ENCODE peak calls at places on chromosomes 12 and 14, in five cellular contexts. One of them, this sample, is unnamed.

GRCh38 chr12:116343331-116343884 is 65.9 kb upstream of the MED13L start:
- DNase-seq in mesenchymal stem cell: no peak
- DNase-seq in trophoblast cell: no peak
- DNase-seq in H9: no peak
- DNase-seq in IMR-90: no peak
- DNase-seq in this sample: no peak

GRCh38 chr14:55131782-55132181 is 2.7 kb downstream of the LGALS3 start:
- DNase-seq in mesenchymal stem cell: no peak
- DNase-seq in trophoblast cell: no peak
- DNase-seq in H9: no peak
- DNase-seq in IMR-90: peak
- DNase-seq in this sample: no peak

GRCh38 chr12:54684636-54685630 is 36.8 kb upstream of the DCD start:
- DNase-seq in mesenchymal stem cell: no peak
- DNase-seq in trophoblast cell: no peak
- DNase-seq in H9: no peak
- DNase-seq in IMR-90: no peak
- DNase-seq in this sample: no peak

GRCh38 chr14:75522224-75522764 is at the start of gene BATF:
- DNase-seq in mesenchymal stem cell: no peak
- DNase-seq in trophoblast cell: peak
- DNase-seq in H9: no peak
- DNase-seq in IMR-90: no peak
- DNase-seq in this sample: no peak

GRCh38 chr14:54881761-54882401 is 20.7 kb downstream of the GCH1 start:
- DNase-seq in mesenchymal stem cell: peak
- DNase-seq in trophoblast cell: no peak
- DNase-seq in H9: no peak
- DNase-seq in IMR-90: peak
- DNase-seq in this sample: no peak

GRCh38 chr14:83816755-83817154 is 1713.2 kb upstream of the FLRT2 start:
- DNase-seq in mesenchymal stem cell: peak
- DNase-seq in trophoblast cell: peak
- DNase-seq in H9: no peak
- DNase-seq in IMR-90: peak
- DNase-seq in this sample: no peak

GRCh38 chr12:56261503-56262230 is 3.5 kb upstream of the ANKRD52 start:
- DNase-seq in mesenchymal stem cell: peak
- DNase-seq in trophoblast cell: peak
- DNase-seq in H9: no peak
- DNase-seq in IMR-90: peak
- DNase-seq in this sample: no peak

GRCh38 chr12:113298861-113299545 is 35.9 kb downstream of the SLC8B1 start:
- DNase-seq in mesenchymal stem cell: no peak
- DNase-seq in trophoblast cell: no peak
- DNase-seq in H9: no peak
- DNase-seq in IMR-90: no peak
- DNase-seq in this sample: no peak

GRCh38 chr12:72071030-72071429 is 132.4 kb downstream of the TPH2 start:
- DNase-seq in mesenchymal stem cell: no peak
- DNase-seq in trophoblast cell: no peak
- DNase-seq in H9: no peak
- DNase-seq in IMR-90: no peak
- DNase-seq in this sample: no peak

GRCh38 chr12:108861878-108862587 is 4.7 kb upstream of the SSH1 start:
- DNase-seq in mesenchymal stem cell: no peak
- DNase-seq in trophoblast cell: no peak
- DNase-seq in H9: no peak
- DNase-seq in IMR-90: no peak
- DNase-seq in this sample: no peak

GRCh38 chr14:75820761-75821160 is 159.7 kb downstream of the TTLL5 start:
- DNase-seq in mesenchymal stem cell: no peak
- DNase-seq in trophoblast cell: no peak
- DNase-seq in H9: no peak
- DNase-seq in IMR-90: no peak
- DNase-seq in this sample: no peak

GRCh38 chr12:124184456-124184855 is 110.4 kb upstream of the RFLNA start:
- DNase-seq in mesenchymal stem cell: no peak
- DNase-seq in trophoblast cell: no peak
- DNase-seq in H9: no peak
- DNase-seq in IMR-90: no peak
- DNase-seq in this sample: no peak
- H2BK5ac ChIP-seq in mesenchymal stem cell: no peak
- H2BK5ac ChIP-seq in trophoblast cell: no peak
- H2BK5ac ChIP-seq in H9: no peak
- H2BK5ac ChIP-seq in IMR-90: no peak
- H2BK5ac ChIP-seq in this sample: no peak

DNA sequence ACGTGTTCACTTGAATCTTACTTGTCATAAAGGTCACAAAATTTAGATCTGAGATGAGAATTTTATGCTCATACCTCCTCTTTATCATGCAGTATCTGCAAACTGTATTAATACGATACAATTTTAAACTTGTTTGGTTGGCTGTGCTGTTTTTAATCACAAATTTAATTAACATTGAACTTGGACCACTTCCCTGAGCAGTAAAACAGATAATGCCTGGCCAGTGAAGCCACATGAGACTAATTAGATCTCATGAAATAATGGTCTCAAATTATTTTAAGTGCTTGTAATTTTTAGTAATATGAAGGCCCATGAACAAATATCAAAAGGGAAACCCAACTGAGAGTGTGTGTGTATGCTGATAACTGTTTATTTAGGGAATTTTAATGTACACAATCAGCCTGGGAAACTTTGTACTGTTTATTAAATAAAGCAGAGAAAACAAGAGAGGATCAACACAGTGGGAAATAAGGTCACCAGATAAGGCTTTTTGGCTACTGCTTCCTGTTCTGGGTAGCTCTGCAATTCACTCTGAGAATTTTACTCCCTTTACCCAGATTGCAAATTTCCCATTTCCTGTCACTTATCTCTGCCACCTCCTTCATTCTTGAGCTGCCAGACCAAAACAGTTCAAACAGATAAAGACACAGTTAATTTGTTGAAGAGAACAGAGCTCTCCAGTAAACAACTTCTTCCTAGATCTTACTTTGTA is 61.6 kb upstream of the GNPNAT1 start:
- DNase-seq in mesenchymal stem cell: peak
- DNase-seq in trophoblast cell: no peak
- DNase-seq in H9: no peak
- DNase-seq in IMR-90: peak
- DNase-seq in this sample: no peak
- H2BK5ac ChIP-seq in mesenchymal stem cell: no peak
- H2BK5ac ChIP-seq in trophoblast cell: no peak
- H2BK5ac ChIP-seq in H9: no peak
- H2BK5ac ChIP-seq in IMR-90: peak
- H2BK5ac ChIP-seq in this sample: no peak

DNA sequence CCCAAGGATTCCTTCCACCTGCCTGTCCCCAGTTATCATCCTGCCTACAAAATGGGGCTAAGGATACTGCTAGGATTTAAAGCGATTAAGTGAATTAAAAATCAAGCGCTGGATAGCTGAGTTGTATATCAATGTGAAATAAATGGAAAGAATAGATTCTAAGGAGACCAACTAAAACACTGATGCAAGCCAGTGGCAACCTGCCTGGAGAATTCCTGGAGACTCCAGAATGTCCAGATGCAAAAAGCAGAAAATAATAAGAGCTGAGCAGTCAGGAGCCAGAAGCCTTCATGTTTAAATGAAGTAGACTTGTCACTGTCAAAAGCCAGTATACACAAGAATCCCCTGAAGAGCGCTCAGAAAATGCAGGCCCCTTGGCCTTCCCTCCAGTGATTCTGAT is 183.7 kb downstream of the DPF3 start:
- DNase-seq in mesenchymal stem cell: no peak
- DNase-seq in trophoblast cell: no peak
- DNase-seq in H9: no peak
- DNase-seq in IMR-90: peak
- DNase-seq in this sample: no peak
- H2BK5ac ChIP-seq in mesenchymal stem cell: no peak
- H2BK5ac ChIP-seq in trophoblast cell: no peak
- H2BK5ac ChIP-seq in H9: no peak
- H2BK5ac ChIP-seq in IMR-90: no peak
- H2BK5ac ChIP-seq in this sample: no peak

GRCh38 chr14:56724013-56724412 is 86.3 kb downstream of the OTX2 start:
- DNase-seq in mesenchymal stem cell: no peak
- DNase-seq in trophoblast cell: no peak
- DNase-seq in H9: no peak
- DNase-seq in IMR-90: no peak
- DNase-seq in this sample: no peak

GRCh38 chr14:56716705-56717104 is 93.6 kb downstream of the OTX2 start:
- DNase-seq in mesenchymal stem cell: no peak
- DNase-seq in trophoblast cell: no peak
- DNase-seq in H9: no peak
- DNase-seq in IMR-90: no peak
- DNase-seq in this sample: no peak

GRCh38 chr14:56718312-56718711 is 92.0 kb downstream of the OTX2 start:
- DNase-seq in mesenchymal stem cell: no peak
- DNase-seq in trophoblast cell: no peak
- DNase-seq in H9: no peak
- DNase-seq in IMR-90: no peak
- DNase-seq in this sample: no peak

GRCh38 chr14:56723418-56723817 is 86.9 kb downstream of the OTX2 start:
- DNase-seq in mesenchymal stem cell: no peak
- DNase-seq in trophoblast cell: no peak
- DNase-seq in H9: no peak
- DNase-seq in IMR-90: no peak
- DNase-seq in this sample: no peak

DNA sequence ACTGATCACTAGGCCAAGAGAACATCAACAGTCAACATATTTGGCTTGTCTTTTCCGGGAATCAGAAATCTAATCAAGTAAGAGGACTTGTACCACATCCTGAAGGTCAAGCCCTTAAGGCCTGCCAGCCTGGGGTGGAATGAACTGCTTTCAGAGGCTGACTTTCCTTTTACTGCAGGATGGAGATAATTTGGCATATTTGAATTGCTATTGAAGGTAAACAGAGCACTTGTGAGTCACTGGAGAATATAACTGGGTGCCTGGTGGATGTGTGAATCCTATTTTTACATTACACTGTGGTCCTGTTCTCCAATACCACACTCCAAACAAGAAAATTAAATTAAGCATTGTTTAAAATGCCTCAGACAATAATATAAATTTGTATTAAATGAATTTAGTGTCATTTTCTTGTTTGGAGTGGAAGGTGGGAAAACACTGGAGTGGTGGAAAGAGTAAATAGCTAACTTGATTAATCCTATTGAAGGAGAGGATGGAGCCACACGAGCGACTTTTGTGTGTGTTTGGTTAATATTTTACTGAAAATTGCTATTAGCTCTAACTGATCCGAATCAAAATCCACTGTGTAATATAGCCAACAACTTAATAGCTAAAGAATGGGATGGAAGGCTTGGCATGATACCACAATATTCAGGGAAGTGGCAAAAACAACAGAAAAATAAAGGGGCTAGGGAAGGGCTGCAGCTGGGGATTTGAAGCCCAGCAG is 89.4 kb downstream of the OTX2 start:
- DNase-seq in mesenchymal stem cell: no peak
- DNase-seq in trophoblast cell: no peak
- DNase-seq in H9: no peak
- DNase-seq in IMR-90: no peak
- DNase-seq in this sample: no peak
- H2BK5ac ChIP-seq in mesenchymal stem cell: no peak
- H2BK5ac ChIP-seq in trophoblast cell: no peak
- H2BK5ac ChIP-seq in H9: no peak
- H2BK5ac ChIP-seq in IMR-90: no peak
- H2BK5ac ChIP-seq in this sample: no peak

DNA sequence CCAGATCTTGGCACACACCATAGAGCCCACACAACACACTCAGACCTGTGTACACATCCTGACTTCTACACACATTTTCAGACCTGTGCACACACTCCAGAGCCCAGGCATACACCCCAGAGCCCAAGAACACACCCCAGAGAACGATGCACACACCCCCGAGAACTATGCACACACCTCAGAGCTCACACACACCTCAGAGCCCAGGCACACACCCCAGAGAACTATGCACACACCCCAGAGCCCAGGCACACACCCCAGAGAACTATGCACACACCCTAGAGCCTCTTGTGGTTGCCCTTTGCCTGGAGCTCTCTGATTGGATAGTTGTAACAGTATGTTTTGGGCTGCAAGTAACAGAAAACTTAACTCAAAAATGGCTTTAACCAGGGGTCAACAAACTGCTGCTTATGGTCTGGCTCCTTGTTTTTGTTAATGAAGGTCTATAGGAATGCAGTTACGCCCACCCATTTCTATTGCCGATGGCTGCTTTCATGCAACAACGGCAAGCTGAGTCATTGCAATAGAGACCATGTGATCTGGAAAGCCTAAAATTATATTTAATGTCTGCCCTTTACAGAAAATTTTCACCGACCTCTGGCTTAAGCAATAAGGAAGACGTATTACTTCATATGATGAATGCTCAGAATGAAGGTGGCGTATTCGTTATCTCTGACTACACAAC is 66.0 kb upstream of the NCOR2 start:
- DNase-seq in mesenchymal stem cell: no peak
- DNase-seq in trophoblast cell: no peak
- DNase-seq in H9: no peak
- DNase-seq in IMR-90: peak
- DNase-seq in this sample: no peak
- H2BK5ac ChIP-seq in mesenchymal stem cell: no peak
- H2BK5ac ChIP-seq in trophoblast cell: no peak
- H2BK5ac ChIP-seq in H9: no peak
- H2BK5ac ChIP-seq in IMR-90: no peak
- H2BK5ac ChIP-seq in this sample: no peak

GRCh38 chr12:120259418-120260202 is 5.9 kb downstream of the PXN start:
- DNase-seq in mesenchymal stem cell: no peak
- DNase-seq in trophoblast cell: peak
- DNase-seq in H9: peak
- DNase-seq in IMR-90: peak
- DNase-seq in this sample: no peak

GRCh38 chr12:120257041-120257821 is 8.3 kb downstream of the PXN start:
- DNase-seq in mesenchymal stem cell: no peak
- DNase-seq in trophoblast cell: no peak
- DNase-seq in H9: peak
- DNase-seq in IMR-90: peak
- DNase-seq in this sample: no peak

GRCh38 chr12:120254809-120255208 is 10.7 kb downstream of the PXN start:
- DNase-seq in mesenchymal stem cell: no peak
- DNase-seq in trophoblast cell: no peak
- DNase-seq in H9: peak
- DNase-seq in IMR-90: no peak
- DNase-seq in this sample: no peak

GRCh38 chr12:120260607-120261006 is 4.9 kb downstream of the PXN start:
- DNase-seq in mesenchymal stem cell: no peak
- DNase-seq in trophoblast cell: peak
- DNase-seq in H9: no peak
- DNase-seq in IMR-90: no peak
- DNase-seq in this sample: no peak

DNA sequence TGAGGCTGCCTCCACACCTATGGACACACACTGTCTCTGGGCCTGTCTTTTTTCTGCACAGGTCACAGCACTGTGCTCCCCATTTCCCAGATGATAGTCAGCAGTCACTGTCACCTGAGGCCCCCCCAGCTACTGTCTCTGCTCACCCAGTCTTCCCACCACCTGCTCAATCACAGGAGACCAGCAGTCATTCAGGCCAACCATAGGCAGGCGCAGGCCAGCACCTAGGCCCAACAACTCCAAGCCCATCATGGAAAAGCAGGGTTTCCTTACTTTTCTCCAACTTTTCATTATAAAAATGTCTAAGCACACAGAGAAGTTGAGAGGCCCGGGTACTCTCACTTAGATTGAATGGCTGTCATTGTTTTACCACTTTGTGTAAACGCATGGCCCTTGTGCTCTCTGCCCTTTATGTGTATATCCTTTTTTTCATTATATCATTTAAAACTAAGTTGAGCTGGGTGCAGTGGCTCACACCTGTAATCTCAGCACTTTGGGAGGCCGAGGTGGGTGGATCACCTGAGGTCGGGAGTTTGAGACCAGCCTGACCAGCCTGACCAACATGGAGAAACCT is 7.1 kb downstream of the PXN start:
- DNase-seq in mesenchymal stem cell: no peak
- DNase-seq in trophoblast cell: no peak
- DNase-seq in H9: no peak
- DNase-seq in IMR-90: no peak
- DNase-seq in this sample: no peak
- H2BK5ac ChIP-seq in mesenchymal stem cell: no peak
- H2BK5ac ChIP-seq in trophoblast cell: no peak
- H2BK5ac ChIP-seq in H9: no peak
- H2BK5ac ChIP-seq in IMR-90: peak
- H2BK5ac ChIP-seq in this sample: no peak

This sample was measured in neuronal stem cell.